ENCODE peak calls at places on chromosomes 5 and 9, in four cellular contexts. B is fibroblast of the aortic adventitia, L is GM06990, V is fibroblast of mammary gland. H is an unnamed sample.

GRCh38 chr9:135990468-135991429 is 29.6 kb upstream of the UBAC1 start:
- DNase-seq in V (peak; percentile 67), L (peak; percentile 48), B (peak; percentile 56), H (no peak)

GRCh38 chr5:4230531-4230904 is 634.9 kb downstream of the IRX1 start:
- DNase-seq in L (no peak), V (no peak), B (no peak), H (no peak)

GRCh38 chr5:136655429-136655828 is 290.1 kb upstream of the TRPC7 start:
- DNase-seq in V (no peak), B (peak; percentile 47), L (no peak), H (no peak)

GRCh38 chr9:94991961-94992907 is 265.7 kb downstream of the AOPEP start:
- DNase-seq in B (no peak), V (no peak), L (no peak), H (no peak)

GRCh38 chr9:107358867-107359440 is 75.9 kb downstream of the RAD23B start:
- DNase-seq in V (no peak), L (no peak), B (no peak), H (no peak)

GRCh38 chr5:128081111-128081865 is 2.3 kb upstream of the SLC12A2 start:
- DNase-seq in V (peak; percentile 34), B (no peak), L (no peak), H (no peak)

GRCh38 chr5:159605585-159605984 is 275.3 kb upstream of the IL12B start:
- DNase-seq in L (no peak), V (no peak), B (peak; percentile 77), H (no peak)

GRCh38 chr5:138985256-138985655 is 110.1 kb upstream of the LRRTM2 start:
- DNase-seq in B (no peak), L (no peak), V (no peak), H (no peak)

GRCh38 chr5:117072439-117072838 is 497.8 kb upstream of the SEMA6A start:
- DNase-seq in B (no peak), L (no peak), V (no peak), H (no peak)

DNA sequence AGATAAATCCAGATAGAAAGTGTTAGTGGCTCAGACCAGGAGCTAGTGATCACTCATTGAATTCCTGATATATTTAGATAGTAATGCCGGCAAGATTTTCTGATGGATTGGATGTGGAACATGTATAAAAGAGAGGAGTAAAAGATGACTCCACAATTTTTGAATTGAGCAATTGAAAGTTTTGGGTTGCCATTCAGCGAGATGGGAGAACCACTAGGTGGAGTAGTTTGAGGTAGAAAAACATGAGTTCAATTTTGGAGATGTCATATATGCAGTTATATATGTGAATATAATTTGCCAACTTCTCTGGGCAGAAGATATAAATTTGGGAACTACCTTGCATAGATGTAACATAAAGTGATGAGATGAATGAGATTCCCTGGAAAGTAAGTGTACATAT is 502.5 kb upstream of the SEMA6A start:
- DNase-seq in B (no peak), V (no peak), L (no peak), H (no peak)
- TF ChIP-seq CTCF in B (no peak), V (peak; percentile 16), L (peak; percentile 66), H (no peak)

DNA sequence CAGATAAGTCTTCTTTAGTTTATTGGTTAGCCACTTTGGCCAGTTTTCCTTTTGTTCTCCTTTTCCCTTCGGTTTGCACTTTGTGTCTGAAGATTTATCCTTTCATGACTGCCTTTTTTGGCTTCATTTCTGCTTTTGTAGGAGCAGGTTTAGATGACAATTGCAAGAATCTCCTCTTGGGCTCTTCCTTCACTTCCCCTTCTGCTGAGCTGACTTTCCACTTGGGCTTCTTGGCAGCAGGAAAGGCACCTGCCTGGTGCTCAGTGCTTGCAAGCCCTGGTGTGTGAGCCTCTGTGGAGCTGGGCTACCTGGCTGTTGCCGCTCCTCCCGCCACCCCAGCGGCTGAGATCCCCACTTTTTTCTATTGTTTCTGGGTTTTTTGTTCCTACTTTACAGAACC is 7.3 kb downstream of the CCDC112 start:
- DNase-seq in B (no peak), L (no peak), V (no peak), H (no peak)
- H3K4me3 ChIP-seq in B (no peak overlapping the region), L (no peak overlapping the region), V (no peak overlapping the region), H (no peak overlapping the region)

GRCh38 chr5:179908528-179908927 is 831 bp upstream of the TBC1D9B start:
- DNase-seq in B (no peak), V (no peak), L (no peak), H (no peak)
- TF ChIP-seq CTCF in B (no peak), V (peak; percentile 15), L (peak; percentile 14), H (peak; percentile 29)

GRCh38 chr5:181041043-181041442 is 977 bp downstream of the BTNL9 start:
- DNase-seq in V (no peak), B (no peak), L (no peak), H (no peak)
- H3K4me3 ChIP-seq in V (no peak overlapping the region), B (no peak overlapping the region), L (no peak overlapping the region), H (no peak overlapping the region)

GRCh38 chr5:53442946-53443345 is 37.5 kb upstream of the FST start:
- DNase-seq in L (no peak), V (no peak), B (no peak), H (no peak)

GRCh38 chr5:53438079-53438478 is 42.4 kb upstream of the FST start:
- DNase-seq in V (no peak), B (no peak), L (no peak), H (no peak)

GRCh38 chr5:53434566-53434965 is 45.9 kb upstream of the FST start:
- DNase-seq in L (no peak), B (peak; percentile 67), V (no peak), H (no peak)

GRCh38 chr5:53436480-53437191 is 43.8 kb upstream of the FST start:
- DNase-seq in L (no peak), V (no peak), B (no peak), H (no peak)

GRCh38 chr5:53438486-53439472 is 41.6 kb upstream of the FST start:
- DNase-seq in L (no peak), B (peak; percentile 89), V (peak; percentile 48), H (no peak)
- TF ChIP-seq CTCF in L (no peak), B (no peak), V (no peak), H (no peak)

GRCh38 chr5:43421450-43422133 is 9.4 kb upstream of the CCL28 start:
- DNase-seq in B (peak; percentile 34), L (no peak), V (no peak), H (no peak)
- H3K4me3 ChIP-seq in B (no peak overlapping the region), L (no peak overlapping the region), V (no peak overlapping the region), H (no peak overlapping the region)

GRCh38 chr9:21078702-21079101 is 960 bp upstream of the IFNB1 start:
- DNase-seq in L (no peak), V (no peak), B (no peak), H (no peak)
- TF ChIP-seq CTCF in L (peak; percentile 41), V (no peak), B (peak; percentile 12), H (no peak)

GRCh38 chr5:176528761-176529115 is 8.5 kb downstream of the RNF44 start:
- DNase-seq in B (no peak), L (no peak), V (no peak), H (no peak)

GRCh38 chr5:176529116-176529823 is 7.9 kb downstream of the RNF44 start:
- DNase-seq in L (peak; percentile 46), B (no peak), V (no peak), H (no peak)

GRCh38 chr5:176528301-176528700 is 8.9 kb downstream of the RNF44 start:
- DNase-seq in V (no peak), L (no peak), B (no peak), H (no peak)

GRCh38 chr5:176526462-176526861 is 10.7 kb downstream of the RNF44 start:
- DNase-seq in B (no peak), V (no peak), L (no peak), H (no peak)

GRCh38 chr5:176527246-176528222 is 9.7 kb downstream of the RNF44 start:
- DNase-seq in L (no peak), B (no peak), V (no peak), H (no peak)
- H3K4me3 ChIP-seq in L (no peak overlapping the region), B (no peak overlapping the region), V (no peak overlapping the region), H (no peak overlapping the region)

H was measured in AG09309.